ENCODE peak calls at places on chromosomes 12 and 14, in ten cellular contexts. O, Q, X, E, Y, L, A, R, N and C are unnamed samples.

GRCh38 chr12:25972783-25973182 is 14.3 kb downstream of the RASSF8 start:
- DNase-seq in O (no peak), Q (no peak), X (no peak), E (no peak), Y (no peak), L (no peak), A (no peak), R (no peak), N (peak), C (no peak)

GRCh38 chr14:92997343-92998061 is 74.6 kb downstream of the CHGA start:
- DNase-seq in O (no peak), Q (no peak), X (no peak), E (no peak), Y (no peak), L (no peak), A (no peak), R (peak), N (peak), C (peak)

GRCh38 chr14:75063013-75063412 is 811 bp downstream of the ACYP1 start:
- DNase-seq in O (no peak), Q (no peak), X (no peak), E (no peak), Y (no peak), L (no peak), A (no peak), R (no peak), N (no peak), C (no peak)

GRCh38 chr12:24750263-24750662 is 198.6 kb downstream of the BCAT1 start:
- DNase-seq in O (no peak), Q (no peak), X (no peak), E (no peak), Y (no peak), L (no peak), A (no peak), R (no peak), N (no peak), C (no peak)

GRCh38 chr12:56631790-56632700 is 1.9 kb upstream of the BAZ2A start:
- DNase-seq in O (no peak), Q (no peak), X (peak), E (no peak), Y (no peak), L (no peak), A (peak), R (peak), N (peak), C (peak)

GRCh38 chr14:61472025-61472672 is 150.8 kb downstream of the PRKCH start:
- DNase-seq in O (no peak), Q (peak), X (peak), E (no peak), Y (peak), L (no peak), A (no peak), R (peak), N (peak), C (no peak)

GRCh38 chr12:119154435-119154818 is 24.3 kb upstream of the HSPB8 start:
- DNase-seq in O (no peak), Q (no peak), X (no peak), E (no peak), Y (no peak), L (no peak), A (no peak), R (no peak), N (no peak), C (no peak)

GRCh38 chr14:95464103-95464502 is 52.3 kb downstream of the SYNE3 start:
- DNase-seq in O (no peak), Q (no peak), X (no peak), E (no peak), Y (no peak), L (no peak), A (no peak), R (no peak), N (no peak), C (no peak)

GRCh38 chr12:22627351-22627750 is 2.4 kb downstream of the ETNK1 start:
- DNase-seq in O (no peak), Q (no peak), X (no peak), E (no peak), Y (no peak), L (no peak), A (no peak), R (no peak), N (peak), C (no peak)

GRCh38 chr12:106358410-106359241 is 1.1 kb downstream of the POLR3B start:
- DNase-seq in O (peak), Q (peak), X (no peak), E (no peak), Y (no peak), L (no peak), A (no peak), R (peak), N (peak), C (no peak)

GRCh38 chr12:43111608-43112007 is 440.4 kb downstream of the ADAMTS20 start:
- DNase-seq in O (no peak), Q (peak), X (no peak), E (no peak), Y (no peak), L (no peak), A (no peak), R (peak), N (no peak), C (no peak)

GRCh38 chr12:38811814-38812356 is 93.5 kb downstream of the CPNE8 start:
- DNase-seq in O (no peak), Q (no peak), X (no peak), E (no peak), Y (no peak), L (no peak), A (no peak), R (no peak), N (no peak), C (no peak)

GRCh38 chr14:55097894-55098560 is 31.0 kb upstream of the LGALS3 start:
- DNase-seq in O (no peak), Q (peak), X (no peak), E (no peak), Y (peak), L (no peak), A (peak), R (no peak), N (no peak), C (no peak)

GRCh38 chr12:42360747-42361403 is 34.9 kb downstream of the PPHLN1 start:
- DNase-seq in O (no peak), Q (no peak), X (no peak), E (no peak), Y (no peak), L (no peak), A (no peak), R (no peak), N (no peak), C (no peak)

GRCh38 chr14:63993992-63994391 is 141.2 kb downstream of the SYNE2 start:
- DNase-seq in O (no peak), Q (no peak), X (no peak), E (no peak), Y (no peak), L (no peak), A (no peak), R (peak), N (no peak), C (no peak)

GRCh38 chr14:44135972-44136371 is 371.1 kb downstream of the FSCB start:
- DNase-seq in O (no peak), Q (no peak), X (no peak), E (no peak), Y (no peak), L (no peak), A (no peak), R (no peak), N (no peak), C (no peak)

GRCh38 chr14:40221428-40221827 is 789.2 kb upstream of the FBXO33 start:
- DNase-seq in O (no peak), Q (no peak), X (no peak), E (no peak), Y (no peak), L (peak), A (no peak), R (peak), N (no peak), C (no peak)

GRCh38 chr14:81062816-81063215 is 107.4 kb downstream of the TSHR start:
- DNase-seq in O (no peak), Q (no peak), X (peak), E (peak), Y (no peak), L (no peak), A (no peak), R (peak), N (no peak), C (no peak)

GRCh38 chr14:100680439-100681051 is 46.1 kb upstream of the DLK1 start:
- DNase-seq in O (no peak), Q (no peak), X (no peak), E (no peak), Y (no peak), L (no peak), A (no peak), R (no peak), N (peak), C (peak)

GRCh38 chr14:93648440-93649168 is 139.7 kb downstream of the PRIMA1 start:
- DNase-seq in O (no peak), Q (peak), X (peak), E (peak), Y (no peak), L (no peak), A (no peak), R (peak), N (no peak), C (no peak)

GRCh38 chr14:68807987-68808386 is 15.1 kb upstream of the ZFP36L1 start:
- DNase-seq in O (no peak), Q (no peak), X (no peak), E (no peak), Y (no peak), L (no peak), A (no peak), R (no peak), N (no peak), C (no peak)

GRCh38 chr12:113862570-113863454 is 103.3 kb downstream of the RBM19 start:
- DNase-seq in O (no peak), Q (no peak), X (no peak), E (peak), Y (no peak), L (no peak), A (no peak), R (no peak), N (peak), C (no peak)

GRCh38 chr12:124369055-124369900 is 74.4 kb downstream of the RFLNA start:
- DNase-seq in O (no peak), Q (peak), X (no peak), E (no peak), Y (no peak), L (no peak), A (no peak), R (no peak), N (peak), C (peak)

GRCh38 chr14:88901991-88902390 is 77.5 kb downstream of the TTC8 start:
- DNase-seq in O (no peak), Q (no peak), X (no peak), E (no peak), Y (no peak), L (no peak), A (no peak), R (no peak), N (no peak), C (no peak)